ENCODE peak calls at places on chromosome 16, in six cellular contexts. U is T-helper 2 cell; W is activated naive CD8-positive, alpha-beta T cell treated with anti-CD3 and anti-CD28 coated beads, Interleukin-2, amount 50 U/mL, for 24 hours; D is NCI-H2081; M is T follicular helper cell; K is HEK293T. Y is an unnamed sample.

GRCh38 chr16:86929149-86929871 is 351.0 kb downstream of the FOXL1 start:
- DNase-seq in U (no peak), K (no peak), D (no peak), M (no peak), W (no peak), Y (no peak)

GRCh38 chr16:3655030-3655790 is 719 bp downstream of the DNASE1 start:
- DNase-seq in U (no peak), W (no peak), D (no peak), K (no peak), M (no peak), Y (no peak)

GRCh38 chr16:48350716-48351115 is 34.5 kb downstream of the SIAH1 start:
- DNase-seq in U (no peak), D (no peak), W (no peak), M (no peak), K (no peak), Y (no peak)

GRCh38 chr16:22685162-22685830 is 128.7 kb upstream of the HS3ST2 start:
- DNase-seq in K (no peak), M (no peak), U (no peak), W (no peak), D (no peak), Y (no peak)

GRCh38 chr16:12293017-12293618 is 316.6 kb downstream of the SNX29 start:
- DNase-seq in D (no peak), K (no peak), U (no peak), W (no peak), M (no peak), Y (no peak)

GRCh38 chr16:79092846-79093245 is 507.7 kb downstream of the MAF start:
- DNase-seq in K (no peak), D (no peak), M (no peak), W (no peak), U (no peak), Y (no peak)

GRCh38 chr16:63789603-63790002 is 1332.3 kb downstream of the CDH11 start:
- DNase-seq in M (no peak), U (no peak), K (no peak), W (no peak), D (no peak), Y (no peak)

GRCh38 chr16:57264950-57265371 is 19.5 kb downstream of the PLLP start:
- DNase-seq in W (no peak), M (no peak), D (peak), U (no peak), K (no peak), Y (no peak)

GRCh38 chr16:81447383-81448101 is 2.9 kb downstream of the CMIP start:
- DNase-seq in U (no peak), W (no peak), D (no peak), M (no peak), K (peak), Y (no peak)

GRCh38 chr16:78005881-78006280 is 16.5 kb upstream of the CLEC3A start:
- DNase-seq in M (no peak), W (peak), D (peak), U (no peak), K (peak), Y (no peak)

GRCh38 chr16:54847207-54847606 is 83.5 kb upstream of the IRX5 start:
- DNase-seq in W (no peak), U (no peak), D (no peak), K (no peak), M (no peak), Y (no peak)

GRCh38 chr16:5042574-5043171 is 8.9 kb upstream of the NAGPA start:
- DNase-seq in K (no peak), D (no peak), U (no peak), W (no peak), M (no peak), Y (no peak)

GRCh38 chr16:55368205-55368604 is 44.2 kb downstream of the IRX6 start:
- DNase-seq in K (no peak), M (no peak), U (no peak), W (no peak), D (no peak), Y (no peak)

GRCh38 chr16:65754799-65755691 is 611.4 kb upstream of the CDH5 start:
- DNase-seq in D (no peak), W (no peak), M (no peak), K (no peak), U (no peak), Y (no peak)

GRCh38 chr16:17358846-17359245 is 111.9 kb downstream of the XYLT1 start:
- DNase-seq in M (no peak), U (no peak), W (no peak), K (no peak), D (no peak), Y (no peak)

GRCh38 chr16:84650062-84650991 is 2.0 kb downstream of the KLHL36 start:
- DNase-seq in K (no peak), W (no peak), U (no peak), M (no peak), D (no peak), Y (no peak)

GRCh38 chr16:88701541-88702363 is 4.5 kb downstream of the RNF166 start:
- DNase-seq in D (no peak), U (no peak), M (no peak), K (no peak), W (peak), Y (no peak)

GRCh38 chr16:71242601-71243000 is 12.1 kb upstream of the HYDIN start:
- DNase-seq in D (no peak), W (no peak), U (no peak), M (no peak), K (no peak), Y (no peak)

GRCh38 chr16:87845213-87845612 is 24.1 kb downstream of the SLC7A5 start:
- DNase-seq in U (no peak), M (no peak), D (no peak), K (no peak), W (no peak), Y (no peak)

GRCh38 chr16:81562174-81562849 is 117.7 kb downstream of the CMIP start:
- DNase-seq in K (no peak), D (no peak), W (no peak), M (no peak), U (no peak), Y (no peak)

GRCh38 chr16:67281536-67282446 is 2.5 kb downstream of the PLEKHG4 start:
- DNase-seq in M (no peak), D (no peak), W (no peak), K (no peak), U (no peak), Y (no peak)

GRCh38 chr16:3073448-3073847 is 8.0 kb downstream of the IL32 start:
- DNase-seq in M (no peak), K (no peak), U (no peak), D (no peak), W (no peak), Y (no peak)

GRCh38 chr16:3912373-3912772 is 31.9 kb upstream of the CREBBP start:
- DNase-seq in W (no peak), D (no peak), M (no peak), U (no peak), K (no peak), Y (no peak)

GRCh38 chr16:1643521-1643920 is 31.4 kb downstream of the CRAMP1 start:
- DNase-seq in U (no peak), M (no peak), D (no peak), W (no peak), K (no peak), Y (no peak)

GRCh38 chr16:49827806-49828428 is 28.0 kb downstream of the ZNF423 start:
- DNase-seq in M (no peak), W (no peak), K (no peak), U (no peak), D (no peak), Y (no peak)

GRCh38 chr16:29290631-29291247 is 115.8 kb downstream of the NPIPB11 start:
- DNase-seq in U (no peak), M (peak), W (peak), K (peak), D (no peak), Y (peak)

GRCh38 chr16:50371936-50372595 is 3.3 kb upstream of the BRD7 start:
- DNase-seq in K (no peak), U (no peak), D (no peak), M (no peak), W (no peak), Y (no peak)

GRCh38 chr16:87842209-87842869 is 27.0 kb downstream of the SLC7A5 start:
- DNase-seq in U (no peak), K (no peak), M (no peak), W (no peak), D (no peak), Y (no peak)

GRCh38 chr16:57041182-57042156 is 50.9 kb upstream of the CPNE2 start:
- DNase-seq in D (no peak), W (peak), U (peak), M (peak), K (no peak), Y (peak)

GRCh38 chr16:12062343-12063003 is 85.9 kb downstream of the SNX29 start:
- DNase-seq in M (no peak), D (no peak), U (no peak), W (no peak), K (no peak), Y (no peak)

GRCh38 chr16:71552698-71553503 is 24.0 kb downstream of the TAT start:
- DNase-seq in W (no peak), U (no peak), M (no peak), D (no peak), K (peak), Y (no peak)

GRCh38 chr16:78768226-78768625 is 668.8 kb downstream of the WWOX start:
- DNase-seq in M (no peak), K (no peak), D (no peak), U (no peak), W (no peak), Y (no peak)

GRCh38 chr16:21021316-21021715 is 120.7 kb downstream of the LYRM1 start:
- DNase-seq in D (no peak), U (no peak), M (no peak), W (no peak), K (no peak), Y (no peak)

GRCh38 chr16:11405331-11406176 is 60.3 kb downstream of the RMI2 start:
- DNase-seq in K (peak), D (no peak), W (peak), U (peak), M (no peak), Y (peak)

GRCh38 chr16:73021866-73022495 is 25.9 kb downstream of the ZFHX3 start:
- DNase-seq in D (no peak), M (no peak), U (no peak), K (no peak), W (no peak), Y (no peak)

GRCh38 chr16:48635199-48635718 is 25.3 kb upstream of the N4BP1 start:
- DNase-seq in U (no peak), D (no peak), M (no peak), K (no peak), W (no peak), Y (no peak)

GRCh38 chr16:81513204-81514040 is 68.8 kb downstream of the CMIP start:
- DNase-seq in U (no peak), K (no peak), D (no peak), M (no peak), W (no peak), Y (no peak)

GRCh38 chr16:67942510-67943255 is 1.2 kb downstream of the LCAT start:
- DNase-seq in D (no peak), M (no peak), K (no peak), U (no peak), W (no peak), Y (no peak)

GRCh38 chr16:87778830-87779579 is 13.2 kb upstream of the KLHDC4 start:
- DNase-seq in M (peak), W (peak), D (peak), U (peak), K (peak), Y (peak)

Y was measured in activated gamma-delta T cell treated with anti-CD3 and anti-CD28 coated beads, Interleukin-2, amount 50 U/mL, for 16 hours.